ENCODE peak calls at places on chromosomes 2 and 18, in seven cellular contexts. C, S, Z, J, F, Y and M are unnamed samples.

GRCh38 chr2:240965296-240965904 is 33.0 kb upstream of the SNED1 start:
- DNase-seq in F (no peak), J (no peak), C (peak; percentile 44), Y (no peak), Z (no peak), S (no peak), M (no peak)

GRCh38 chr2:126849991-126850535 is 48.6 kb upstream of the TEX51 start:
- DNase-seq in Y (no peak), S (no peak), C (no peak), J (no peak), F (no peak), Z (no peak), M (no peak)

GRCh38 chr18:3983351-3983969 is 471.6 kb downstream of the DLGAP1 start:
- DNase-seq in S (no peak), Z (no peak), Y (peak; percentile 97), F (peak; percentile 93), C (no peak), J (no peak), M (no peak)

GRCh38 chr2:196108604-196109003 is 40.0 kb upstream of the DNAH7 start:
- DNase-seq in Z (no peak), J (no peak), F (no peak), S (no peak), C (no peak), Y (no peak), M (no peak)

GRCh38 chr18:38868757-38869156 is 1303.2 kb upstream of the CELF4 start:
- DNase-seq in Y (no peak), S (no peak), F (no peak), C (no peak), J (no peak), Z (no peak), M (no peak)

GRCh38 chr2:197857708-197858107 is 53.3 kb downstream of the PLCL1 start:
- DNase-seq in C (no peak), S (no peak), Y (no peak), J (no peak), F (no peak), Z (no peak), M (no peak)

GRCh38 chr2:127704641-127705243 is 3.4 kb downstream of the SFT2D3 start:
- DNase-seq in F (no peak), S (no peak), C (no peak), Z (no peak), J (no peak), Y (no peak), M (no peak)

GRCh38 chr2:44866131-44866530 is 75.4 kb upstream of the SIX3 start:
- DNase-seq in C (no peak), S (no peak), F (no peak), J (no peak), Y (no peak), Z (no peak), M (no peak)

GRCh38 chr18:79315589-79315988 is 80.1 kb upstream of the NFATC1 start:
- DNase-seq in Y (no peak), F (no peak), J (no peak), Z (no peak), S (no peak), C (no peak), M (no peak)

GRCh38 chr2:101474752-101475384 is at the start of gene RFX8:
- DNase-seq in F (peak; percentile 91), Y (peak; percentile 91), Z (peak; percentile 23), C (no peak), J (no peak), S (no peak), M (no peak)

GRCh38 chr2:120287183-120288015 is 34.7 kb downstream of the RALB start:
- DNase-seq in S (peak; percentile 90), C (no peak), Y (peak; percentile 87), F (peak; percentile 79), Z (no peak), J (no peak), M (no peak)

GRCh38 chr18:55475916-55476315 is 112.1 kb downstream of the TCF4 start:
- DNase-seq in J (no peak), Y (peak; percentile 70), Z (no peak), C (no peak), F (no peak), S (no peak), M (no peak)

GRCh38 chr2:120552800-120553471 is 182.7 kb upstream of the GLI2 start:
- DNase-seq in F (peak; percentile 53), Y (peak; percentile 44), S (peak; percentile 90), J (peak; percentile 76), Z (no peak), C (no peak), M (no peak)

GRCh38 chr2:64311948-64312621 is 141.9 kb upstream of the LGALSL start:
- DNase-seq in S (peak; percentile 73), C (peak; percentile 42), Y (peak; percentile 89), F (peak; percentile 74), Z (no peak), J (peak; percentile 26), M (no peak)

GRCh38 chr2:21103274-21103891 is 20.4 kb upstream of the TDRD15 start:
- DNase-seq in F (no peak), Z (no peak), C (no peak), J (no peak), Y (no peak), S (no peak), M (no peak)

GRCh38 chr18:75198046-75198445 is 10.9 kb downstream of the PTGR3 start:
- DNase-seq in J (no peak), S (no peak), C (no peak), Y (peak; percentile 41), Z (no peak), F (peak; percentile 50), M (no peak)

GRCh38 chr2:234405472-234405871 is 91.4 kb downstream of the ARL4C start:
- DNase-seq in Y (no peak), Z (no peak), J (no peak), S (no peak), C (no peak), F (no peak), M (no peak)

GRCh38 chr2:157528963-157529751 is 85.3 kb upstream of the CYTIP start:
- DNase-seq in F (no peak), S (no peak), Y (no peak), J (no peak), C (no peak), Z (no peak), M (no peak)

DNA sequence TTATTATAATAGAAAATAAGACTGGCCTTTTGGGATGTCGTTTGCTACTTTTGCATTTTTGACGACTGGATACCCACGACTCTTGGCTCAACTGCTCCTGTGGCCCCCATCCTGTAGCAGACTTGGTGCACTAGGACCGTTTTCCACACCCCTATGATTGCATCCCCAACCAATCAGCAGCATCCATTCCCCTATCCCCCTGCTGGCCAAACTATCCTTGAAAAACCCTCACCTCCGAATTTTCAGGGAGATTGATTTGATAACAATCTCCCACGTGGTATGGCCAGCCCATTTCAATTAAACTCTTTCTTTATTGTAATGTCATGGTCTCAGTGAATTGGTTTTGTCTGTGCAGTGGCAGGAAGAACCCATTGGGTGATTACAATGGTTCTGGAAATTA is 37.9 kb upstream of the TTR start:
- DNase-seq in F (no peak), Y (no peak), Z (no peak), C (no peak), J (no peak), S (no peak), M (no peak)
- TF ChIP-seq CTCF in F (peak; percentile 20), Y (peak; percentile 9), Z (no peak), C (peak; percentile 32), J (peak; percentile 33), S (no peak), M (no peak)

DNA sequence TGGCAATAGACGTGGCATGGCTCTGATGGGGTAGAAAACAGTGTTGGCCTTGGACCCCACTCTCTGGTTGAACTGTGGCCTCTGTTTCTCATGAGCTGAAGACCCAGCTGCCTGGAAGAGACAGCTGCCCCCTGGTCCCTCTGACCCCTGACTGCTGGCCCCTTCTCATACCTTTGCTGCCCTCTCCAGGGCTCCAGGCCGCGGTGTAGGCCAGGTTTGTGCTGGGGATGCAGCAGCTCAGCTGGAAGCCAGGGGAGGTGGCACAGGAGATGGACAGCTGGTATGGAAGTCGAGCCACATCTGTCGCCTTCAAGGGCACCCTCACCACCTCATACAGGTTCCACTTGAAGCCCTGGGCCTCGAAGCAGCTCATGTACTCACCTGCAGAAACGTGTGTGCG is 31.7 kb upstream of the SELENOI start:
- DNase-seq in Z (no peak), S (no peak), J (no peak), C (no peak), Y (no peak), F (no peak), M (no peak)
- TF ChIP-seq CTCF in Z (no peak), S (no peak), J (no peak), C (no peak), Y (no peak), F (no peak), M (no peak)

GRCh38 chr18:23503038-23503966 is at the start of gene RMC1:
- DNase-seq in J (peak; percentile 97), Y (peak; percentile 85), F (peak; percentile 95), Z (peak; percentile 99), C (peak; percentile 98), S (peak; percentile 73), M (peak; percentile 88)

GRCh38 chr18:23503967-23504352 is 649 bp downstream of the RMC1 start:
- DNase-seq in C (no peak), Y (no peak), J (no peak), F (no peak), S (no peak), Z (no peak), M (no peak)

GRCh38 chr18:23502516-23503037 is 734 bp upstream of the RMC1 start:
- DNase-seq in Y (no peak), J (no peak), F (no peak), S (no peak), Z (no peak), C (peak; percentile 34), M (no peak)

GRCh38 chr18:23504720-23505119 is 1.4 kb downstream of the RMC1 start:
- DNase-seq in C (no peak), J (no peak), Z (no peak), S (no peak), F (no peak), Y (no peak), M (peak; percentile 1)

GRCh38 chr18:23506393-23506792 is 3.1 kb downstream of the RMC1 start:
- DNase-seq in J (no peak), Z (no peak), C (peak; percentile 29), S (no peak), Y (no peak), F (no peak), M (no peak)
- TF ChIP-seq CTCF in J (no peak), Z (no peak), C (no peak), S (no peak), Y (no peak), F (no peak), M (no peak)

DNA sequence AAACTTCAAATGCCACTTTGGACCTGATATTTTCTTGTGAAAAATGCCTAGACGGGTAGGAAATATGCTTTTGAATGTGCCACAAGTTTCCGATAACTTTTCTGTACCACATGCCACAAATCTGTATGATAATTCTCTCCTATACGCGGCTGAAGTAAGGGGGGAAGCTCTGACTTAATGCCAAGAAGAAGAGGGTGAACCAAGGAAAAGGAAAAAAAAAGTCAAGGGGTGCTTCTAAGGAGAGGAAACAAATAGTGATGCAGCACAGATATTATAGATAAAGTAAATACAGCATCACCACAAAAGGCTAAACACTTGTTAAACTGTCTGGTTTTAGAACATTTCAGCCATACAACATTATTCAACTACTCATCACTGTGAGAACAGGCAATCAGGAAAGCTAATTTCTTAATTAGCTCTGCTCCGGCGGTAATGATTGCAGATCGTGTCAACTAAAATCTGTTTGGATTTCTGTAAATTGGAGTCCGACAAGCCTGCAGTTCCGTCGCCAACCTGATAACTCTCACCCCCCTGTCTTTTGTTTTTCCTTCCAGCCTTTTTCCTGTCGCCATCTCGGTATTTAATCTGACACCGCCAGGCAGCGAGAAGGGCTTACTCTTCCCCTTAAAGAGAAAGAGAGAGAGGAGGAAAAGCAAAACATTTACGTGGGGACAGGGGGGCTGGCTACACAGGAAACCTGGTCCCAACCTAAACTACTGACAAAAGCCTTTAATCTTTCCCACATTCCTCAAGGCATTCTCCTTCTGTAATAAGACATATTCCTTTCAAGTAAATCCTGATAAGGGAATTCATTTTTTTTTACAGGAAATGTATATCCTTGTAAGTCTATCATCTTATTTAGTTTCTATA is 67.5 kb downstream of the ZEB2 start:
- DNase-seq in F (peak; percentile 63), Y (peak; percentile 54), C (peak; percentile 51), J (peak; percentile 58), S (no peak), Z (no peak), M (no peak)
- TF ChIP-seq CTCF in F (peak; percentile 11), Y (peak; percentile 39), C (peak; percentile 41), J (peak; percentile 43), S (no peak), Z (no peak), M (no peak)